ENCODE peak calls at places on chromosome 15, in six cellular contexts. D is RWPE1; X is ACHN; Q is NCI-H510A treated with DMSO at 0.1 percent for 48 hours; P is activated CD8-positive, alpha-beta memory T cell treated with anti-CD3 and anti-CD28 coated beads for 4 hours; S is activated CD4-positive, alpha-beta T cell treated with anti-CD3 and anti-CD28 coated beads, Interleukin-2, amount 10 ng/mL, durations not matched to agents 7 days and 5 days. H is an unnamed sample.

GRCh38 chr15:58523634-58524033 is 91.8 kb downstream of the LIPC start:
- DNase-seq in Q (no peak), S (no peak), D (no peak), X (no peak), P (no peak), H (no peak)

GRCh38 chr15:93566777-93567176 is 477.8 kb upstream of the RGMA start:
- DNase-seq in Q (peak; percentile 31), S (no peak), X (no peak), D (peak; percentile 88), P (no peak), H (no peak)

GRCh38 chr15:35168464-35168863 is 83.4 kb upstream of the NANOGP8 start:
- DNase-seq in D (peak; percentile 26), P (no peak), X (peak; percentile 47), Q (no peak), S (no peak), H (no peak)

GRCh38 chr15:81939604-81940440 is 106.0 kb downstream of the MEX3B start:
- DNase-seq in P (no peak), S (peak; percentile 34), X (peak; percentile 32), D (peak; percentile 29), Q (no peak), H (peak; percentile 53)

GRCh38 chr15:38670142-38671002 is 105.8 kb upstream of the RASGRP1 start:
- DNase-seq in D (no peak), X (no peak), Q (no peak), P (no peak), S (peak; percentile 80), H (no peak)

GRCh38 chr15:96851613-96852012 is 521.1 kb downstream of the NR2F2 start:
- DNase-seq in D (peak; percentile 4), P (no peak), S (no peak), X (peak; percentile 44), Q (no peak), H (peak; percentile 94)

GRCh38 chr15:95409924-95410323 is 920.6 kb upstream of the NR2F2 start:
- DNase-seq in P (no peak), D (no peak), X (no peak), S (no peak), Q (no peak), H (no peak)

GRCh38 chr15:92818658-92819311 is 81.3 kb upstream of the CHD2 start:
- DNase-seq in Q (peak; percentile 54), S (peak; percentile 27), D (no peak), P (no peak), X (no peak), H (no peak)

GRCh38 chr15:98803228-98804056 is 155.1 kb downstream of the IGF1R start:
- DNase-seq in X (peak; percentile 58), D (peak; percentile 52), Q (no peak), S (no peak), P (no peak), H (peak; percentile 47)

GRCh38 chr15:60717008-60717407 is 238.1 kb upstream of the ICE2 start:
- DNase-seq in Q (no peak), S (no peak), P (no peak), X (no peak), D (no peak), H (no peak)